ENCODE peak calls at places on chromosomes 7 and 10, in five cellular contexts. J is H1, M is H9, K is IMR-90, E is mesenchymal stem cell. Q is an unnamed sample.

GRCh38 chr10:22712959-22713852 is 1.2 kb downstream of the PIP4K2A start:
- DNase-seq in M (peak; percentile 31), E (peak; percentile 56), J (no peak), K (peak; percentile 33), Q (peak; percentile 14)

GRCh38 chr7:100509213-100509612 is 25.5 kb downstream of the NYAP1 start:
- DNase-seq in M (no peak), K (peak; percentile 83), E (no peak), J (no peak), Q (no peak)

GRCh38 chr10:95288273-95288672 is 2.5 kb downstream of the PDLIM1 start:
- DNase-seq in K (no peak), J (no peak), E (no peak), M (no peak), Q (no peak)

GRCh38 chr7:44374007-44374763 is 48.8 kb upstream of the CAMK2B start:
- DNase-seq in K (no peak), E (no peak), J (no peak), M (peak; percentile 22), Q (no peak)

GRCh38 chr10:122062831-122063674 is 74.1 kb downstream of the TACC2 start:
- DNase-seq in K (peak; percentile 83), E (peak; percentile 97), M (peak; percentile 83), J (peak; percentile 50), Q (peak; percentile 32)

GRCh38 chr7:98285132-98286092 is 3.9 kb downstream of the BRI3 start:
- DNase-seq in K (no peak), M (no peak), E (no peak), J (no peak), Q (no peak)

GRCh38 chr7:88095-88926 is 104.1 kb upstream of the FAM20C start:
- DNase-seq in E (no peak), M (no peak), K (no peak), J (no peak), Q (no peak)

GRCh38 chr10:31765546-31765945 is 163.1 kb downstream of the ARHGAP12 start:
- DNase-seq in K (no peak), J (no peak), M (no peak), E (no peak), Q (no peak)

GRCh38 chr7:114405427-114405826 is 9.2 kb upstream of the FOXP2 start:
- DNase-seq in J (no peak), M (no peak), E (no peak), K (no peak), Q (no peak)

GRCh38 chr10:131774618-131775443 is 126.0 kb upstream of the PPP2R2D start:
- DNase-seq in J (no peak), E (no peak), M (peak; percentile 19), K (no peak), Q (no peak)

GRCh38 chr10:51955696-51956095 is 256.3 kb upstream of the CSTF2T start:
- DNase-seq in E (no peak), J (no peak), K (no peak), M (no peak), Q (peak; percentile 32)

GRCh38 chr7:112300831-112301407 is 94.4 kb downstream of the ZNF277 start:
- DNase-seq in K (no peak), E (no peak), M (no peak), J (no peak), Q (no peak)

GRCh38 chr10:132616170-132616994 is 78.8 kb downstream of the INPP5A start:
- DNase-seq in E (no peak), K (no peak), M (no peak), J (no peak), Q (no peak)

GRCh38 chr10:131979821-131980270 is 1.9 kb downstream of the BNIP3 start:
- DNase-seq in M (no peak), K (peak; percentile 40), J (no peak), E (peak; percentile 61), Q (no peak)

GRCh38 chr7:4698707-4699275 is 16.7 kb downstream of the FOXK1 start:
- DNase-seq in J (no peak), K (no peak), E (no peak), M (no peak), Q (no peak)

GRCh38 chr7:130566168-130566897 is 74.4 kb downstream of the MEST start:
- DNase-seq in J (no peak), E (no peak), K (peak; percentile 88), M (no peak), Q (no peak)

GRCh38 chr7:102934267-102934666 is 21.5 kb downstream of the LRRC17 start:
- DNase-seq in M (no peak), J (no peak), E (no peak), K (no peak), Q (no peak)
- H2BK15ac ChIP-seq in M (no peak overlapping the region), J (no peak overlapping the region), E (no peak overlapping the region), K (peak overlapping the region; percentile 2), Q (no peak overlapping the region)

GRCh38 chr7:128031901-128032604 is 816 bp upstream of the LRRC4 start:
- DNase-seq in E (peak; percentile 94), J (no peak), K (peak; percentile 96), M (peak; percentile 51), Q (peak; percentile 80)
- H4K91ac ChIP-seq in E (no peak overlapping the region), J (no peak overlapping the region), K (no peak overlapping the region), M (no peak overlapping the region), Q (no peak overlapping the region)

DNA sequence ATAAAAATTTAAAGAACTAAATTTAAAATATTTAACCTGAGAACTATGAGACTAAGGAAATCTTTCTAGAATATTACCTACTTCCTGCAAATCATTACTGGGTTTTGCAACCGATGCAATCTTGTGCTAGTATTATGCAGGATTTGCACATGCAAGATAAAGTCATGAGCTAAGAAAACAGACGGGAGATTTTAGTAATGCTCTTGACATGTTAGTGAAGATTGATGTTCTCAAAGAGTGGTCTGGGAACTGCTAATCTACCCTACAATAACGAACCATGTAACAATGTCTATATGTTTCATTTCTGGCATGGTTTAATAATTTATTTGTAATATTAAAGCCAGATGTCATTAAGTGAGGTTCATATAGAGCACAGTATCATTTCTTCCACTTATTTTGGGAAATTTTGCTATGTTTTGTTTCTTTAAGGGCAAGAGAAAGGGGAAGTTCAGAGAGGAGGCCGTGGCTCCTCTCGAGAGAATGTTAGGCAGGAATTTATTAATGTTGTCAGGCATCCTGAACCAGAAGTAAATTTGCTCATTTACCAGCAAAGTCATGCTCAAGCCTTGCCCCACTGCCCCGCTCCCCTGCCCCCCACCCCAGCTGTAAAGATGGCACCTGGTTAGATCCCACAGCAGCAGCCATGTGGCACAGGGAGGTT is 22.8 kb downstream of the LRRC17 start:
- DNase-seq in E (peak; percentile 73), M (no peak), K (no peak), J (no peak), Q (no peak)
- H2BK15ac ChIP-seq in E (no peak overlapping the region), M (no peak overlapping the region), K (no peak overlapping the region), J (peak overlapping the region; percentile 77), Q (no peak overlapping the region)

DNA sequence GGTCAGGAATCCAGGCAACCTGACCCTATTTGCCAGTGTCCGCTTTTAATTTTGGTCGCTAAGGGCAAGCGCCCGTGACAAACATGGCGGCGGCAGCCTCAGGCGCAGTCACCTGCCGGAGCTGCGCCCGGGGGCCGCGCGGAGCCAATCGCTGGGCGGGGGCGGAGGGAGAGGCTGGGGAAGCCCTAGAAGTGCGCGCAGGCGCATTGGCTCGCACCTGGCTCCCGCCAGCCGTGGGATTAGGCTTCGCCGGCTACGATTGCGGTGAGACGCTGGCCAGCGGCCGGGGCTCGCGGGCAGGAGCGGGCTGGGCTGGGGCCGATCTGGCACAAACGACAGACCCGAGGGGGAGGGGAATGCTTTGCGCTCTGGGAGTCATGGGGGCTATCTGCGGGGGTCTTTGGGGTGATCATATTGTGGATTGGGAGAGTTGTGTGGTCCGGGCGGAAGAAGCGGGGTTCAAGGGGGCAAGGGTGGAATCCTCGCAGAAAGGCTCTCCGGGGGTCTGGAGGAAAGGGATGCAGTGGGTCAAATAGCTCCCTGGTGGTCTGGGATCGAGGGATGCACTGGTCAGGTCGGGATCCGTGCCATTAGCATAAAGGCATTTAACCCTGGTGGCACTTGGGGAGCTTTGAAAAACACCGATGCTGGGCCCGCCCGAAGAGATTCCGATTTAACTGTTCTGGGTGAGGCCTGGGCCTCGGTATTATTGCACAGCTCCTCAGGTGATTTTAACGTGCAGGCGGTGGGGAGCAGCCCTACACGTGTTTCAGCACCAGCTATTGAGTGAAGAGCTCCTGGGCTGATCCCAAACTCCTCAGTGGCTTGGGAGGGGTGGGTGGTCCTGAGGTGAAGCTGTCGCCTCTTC is 10.1 kb upstream of the C10orf95 start:
- DNase-seq in E (peak; percentile 81), M (peak; percentile 95), K (peak; percentile 67), J (peak; percentile 75), Q (peak; percentile 84)
- H4K91ac ChIP-seq in E (no peak overlapping the region), M (no peak overlapping the region), K (peak overlapping the region; percentile 36), J (peak overlapping the region; percentile 84), Q (no peak overlapping the region)

Q was measured in neuronal stem cell.